ENCODE peak calls at places on chromosomes 4 and X, in four cellular contexts. V, P, S and D are unnamed samples. For H3K4me1 and H3K9me3, the result is how much of the 10 kb centered on the place peaks cover.

GRCh38 chrX:10636337-10636736 is 16.0 kb upstream of the MID1 start:
- DNase-seq in V (peak), S (peak), P (peak), D (peak)

GRCh38 chrX:5236096-5236495 is 992.6 kb downstream of the NLGN4X start:
- DNase-seq in P (peak), V (no peak), S (no peak), D (peak)

GRCh38 chr4:145720656-145721055 is 40.7 kb downstream of the C4orf51 start:
- DNase-seq in V (no peak), P (no peak), S (no peak), D (no peak)

GRCh38 chr4:156038772-156039171 is 85.1 kb upstream of the CTSO start:
- DNase-seq in V (no peak), P (no peak), S (no peak), D (no peak)

GRCh38 chr4:107740950-107741701 is 21.1 kb upstream of the PAPSS1 start:
- DNase-seq in P (peak), V (peak), S (peak), D (no peak)

GRCh38 chrX:43121637-43122036 is 343.7 kb upstream of the PPP1R2C start:
- DNase-seq in P (no peak), V (peak), S (no peak), D (no peak)

GRCh38 chrX:12439396-12439795 is 301.1 kb downstream of the FRMPD4 start:
- DNase-seq in V (peak), P (no peak), S (no peak), D (no peak)

GRCh38 chr4:84966382-84967291 is at the start of gene WDFY3:
- DNase-seq in S (peak), V (peak), P (peak), D (peak)

GRCh38 chr4:129929052-129929451 is 833.1 kb downstream of the C4orf33 start:
- DNase-seq in P (peak), V (peak), S (no peak), D (peak)

GRCh38 chr4:55023030-55023429 is 102.4 kb downstream of the KDR start:
- DNase-seq in P (no peak), S (no peak), V (no peak), D (no peak)

GRCh38 chrX:45743081-45743533 is 542.4 kb upstream of the DIPK2B start:
- DNase-seq in P (no peak), V (peak), S (peak), D (peak)

GRCh38 chr4:134174271-134174670 is 27.3 kb downstream of the PABPC4L start:
- DNase-seq in P (no peak), V (no peak), S (no peak), D (no peak)
- TF ChIP-seq EZH2 in P (no peak), V (no peak), S (no peak), D (no peak)

GRCh38 chr4:106421441-106422296 is 53.1 kb upstream of the GIMD1 start:
- DNase-seq in V (no peak), S (peak), P (peak), D (no peak)
- H3K4me1 ChIP-seq in V (under half), S (under half), P (under half), D (under half)

GRCh38 chr4:271492-272103 is 33.7 kb downstream of the ZNF732 start:
- DNase-seq in S (no peak), P (no peak), V (no peak), D (no peak)

GRCh38 chr4:273312-274017 is 31.8 kb downstream of the ZNF732 start:
- DNase-seq in P (no peak), S (no peak), V (no peak), D (no peak)
- H3K9me3 ChIP-seq in P (under half), S (under half), V (under half), D (half or more)

GRCh38 chr4:52751349-52751911 is at the start of gene ERVMER34-1:
- DNase-seq in V (peak), P (peak), S (peak), D (peak)

GRCh38 chr4:52748432-52748831 is 2.8 kb downstream of the ERVMER34-1 start:
- DNase-seq in S (no peak), P (no peak), V (no peak), D (no peak)

GRCh38 chr4:52750213-52750612 is 1.0 kb downstream of the ERVMER34-1 start:
- DNase-seq in V (no peak), P (no peak), S (no peak), D (no peak)

GRCh38 chr4:52752921-52753320 is 1.7 kb upstream of the ERVMER34-1 start:
- DNase-seq in S (no peak), V (no peak), P (no peak), D (no peak)

GRCh38 chr4:52750819-52751348 is 341 bp downstream of the ERVMER34-1 start:
- DNase-seq in P (peak), S (peak), V (peak), D (peak)
- TF ChIP-seq EZH2 in P (no peak), S (peak), V (peak), D (no peak)

DNA sequence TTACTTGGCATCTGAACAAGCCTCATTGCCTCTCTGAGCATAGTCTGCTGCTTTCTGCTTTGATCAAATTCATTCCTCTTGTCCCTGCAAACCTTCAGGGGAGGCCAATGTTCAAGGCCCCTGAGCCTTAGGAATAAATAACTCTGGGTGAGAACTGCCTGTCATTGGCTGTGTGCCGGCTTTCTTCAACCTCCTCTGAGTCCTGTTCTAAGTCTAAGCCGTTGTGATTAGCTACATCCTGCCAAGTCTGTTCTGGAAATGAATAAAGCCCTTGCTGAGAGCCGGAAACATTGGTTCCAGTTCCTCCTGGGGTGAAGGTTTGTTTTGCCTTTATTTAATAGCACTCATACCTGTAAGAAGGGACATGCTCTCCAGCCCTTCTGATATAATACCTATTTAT is 13.8 kb downstream of the RNF4 start:
- DNase-seq in P (no peak), S (peak), V (peak), D (peak)
- H3K4me1 ChIP-seq in P (under half), S (under half), V (under half), D (half or more)

GRCh38 chrX:151791961-151792360 is 57.4 kb downstream of the CNGA2 start:
- DNase-seq in P (no peak), S (no peak), V (no peak), D (no peak)
- H3K9me3 ChIP-seq in P (under half), S (under half), V (under half), D (under half)

DNA sequence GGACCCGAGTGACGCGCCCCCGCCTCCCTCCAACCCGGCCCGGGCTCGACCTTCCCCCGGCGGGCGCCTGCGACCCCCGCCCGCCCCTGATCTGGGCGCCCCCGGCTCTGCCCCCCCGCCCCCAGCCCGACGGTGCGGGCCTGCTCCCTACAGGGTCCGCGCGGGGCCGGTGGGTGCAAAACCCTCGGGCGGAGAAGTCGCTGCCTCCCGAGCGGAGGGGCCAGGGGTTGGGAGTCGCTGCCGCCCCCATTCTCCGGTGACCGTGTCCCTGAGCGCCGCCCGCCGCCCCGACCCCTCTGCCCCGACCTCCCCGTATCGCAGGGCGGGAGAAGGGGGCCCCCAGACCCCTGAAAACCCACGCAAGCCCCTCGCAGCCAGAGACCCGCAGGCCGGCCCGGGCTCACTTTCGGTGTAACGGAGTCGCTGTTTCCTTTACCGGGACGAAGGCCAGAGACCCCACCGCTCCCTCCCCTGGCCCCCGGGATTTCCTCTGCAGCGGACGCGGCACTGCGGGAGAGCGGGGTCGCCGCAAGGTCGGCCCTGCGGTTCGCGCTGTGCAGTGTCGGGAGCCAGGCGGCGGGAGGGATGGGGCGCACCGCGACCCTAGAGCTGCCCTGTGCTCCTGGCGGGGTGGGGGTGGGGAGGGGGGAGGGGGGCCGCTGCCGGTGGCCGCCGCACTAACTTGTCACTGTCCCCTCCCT is 729 bp upstream of the CPLX1 start:
- DNase-seq in P (peak), S (no peak), V (no peak), D (no peak)
- TF ChIP-seq EZH2 in P (peak), S (no peak), V (peak), D (no peak)

GRCh38 chrX:40088803-40089540 is 8.8 kb downstream of the BCOR start:
- DNase-seq in P (no peak), V (no peak), S (no peak), D (no peak)
- H3K4me1 ChIP-seq in P (half or more), V (under half), S (under half), D (half or more)

DNA sequence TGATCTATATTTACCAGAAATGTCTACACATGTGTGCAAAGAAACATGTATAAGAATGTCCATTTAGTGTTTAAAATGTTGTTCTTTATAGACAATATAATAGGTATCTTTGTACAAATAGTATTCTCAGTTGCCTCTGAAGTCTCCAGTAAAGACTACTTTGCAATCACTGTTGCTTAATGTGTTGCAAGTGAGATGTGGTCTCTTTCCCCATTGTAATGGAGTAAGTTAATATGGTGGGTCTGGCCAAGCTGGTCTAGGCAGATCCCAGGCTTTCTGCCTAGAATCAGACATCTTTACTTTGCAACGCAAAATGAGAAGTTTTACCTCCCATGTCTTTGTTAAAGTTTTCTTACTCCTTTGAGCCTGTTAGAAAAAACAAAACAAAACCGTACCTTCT is 144.8 kb downstream of the GABRA3 start:
- DNase-seq in S (no peak), P (no peak), V (no peak), D (no peak)
- H3K9me3 ChIP-seq in S (under half), P (under half), V (under half), D (under half)

GRCh38 chr4:185142911-185143595 is at the start of gene SLC25A4:
- DNase-seq in V (peak), P (peak), S (peak), D (peak)
- TF ChIP-seq EZH2 in V (no peak), P (no peak), S (no peak), D (no peak)